ENCODE peak calls at places on chromosomes 1 and 21, in eight cellular contexts. I is substantia nigra, O is Panc1, X is SJSA1, R is memory B cell, S is cerebellar nuclear complex, E is M059J, Z is Caco-2. L is an unnamed sample.
A peak's percentile ranks its signal among the peaks of the same experiment; 100 is the strongest.

GRCh38 chr21:14285147-14285546 is 69.2 kb downstream of the RBM11 start:
- DNase-seq in R (no peak), I (no peak), S (no peak), Z (no peak), X (no peak), O (no peak), E (no peak), L (no peak)

GRCh38 chr1:50422946-50423669 is at the start of gene DMRTA2:
- DNase-seq in X (peak; percentile 85), E (peak; percentile 82), Z (peak; percentile 71), I (no peak), O (no peak), R (no peak), S (no peak), L (peak; percentile 84)

GRCh38 chr1:43414634-43415223 is 25.0 kb downstream of the SZT2 start:
- DNase-seq in R (peak; percentile 66), S (no peak), Z (peak; percentile 68), E (peak; percentile 57), O (peak; percentile 20), X (peak; percentile 67), I (no peak), L (peak; percentile 56)

GRCh38 chr1:91708691-91709090 is 177.3 kb downstream of the TGFBR3 start:
- DNase-seq in O (no peak), X (no peak), I (no peak), Z (no peak), R (no peak), S (no peak), E (no peak), L (no peak)

GRCh38 chr1:210257698-210258395 is 25.3 kb downstream of the SERTAD4 start:
- DNase-seq in O (no peak), R (no peak), Z (no peak), S (no peak), E (no peak), I (no peak), X (no peak), L (peak; percentile 82)

GRCh38 chr1:68651115-68651514 is 154.2 kb upstream of the DEPDC1 start:
- DNase-seq in X (no peak), O (no peak), Z (no peak), R (no peak), S (no peak), I (no peak), E (no peak), L (no peak)

GRCh38 chr1:63799810-63800209 is 26.0 kb downstream of the ROR1 start:
- DNase-seq in E (peak; percentile 39), X (no peak), R (no peak), S (no peak), Z (no peak), I (no peak), O (no peak), L (no peak)

GRCh38 chr1:53142226-53142853 is at the start of gene SLC1A7:
- DNase-seq in X (no peak), S (no peak), I (no peak), R (no peak), O (no peak), E (no peak), Z (no peak), L (no peak)

GRCh38 chr1:44571712-44572571 is 102.3 kb downstream of the TMEM53 start:
- DNase-seq in E (peak; percentile 18), O (no peak), X (no peak), S (no peak), R (peak; percentile 18), I (no peak), Z (no peak), L (peak; percentile 34)

GRCh38 chr1:224107282-224107625 is 6.7 kb upstream of the FBXO28 start:
- DNase-seq in Z (no peak), S (no peak), E (no peak), R (no peak), O (no peak), X (no peak), I (no peak), L (no peak)

GRCh38 chr1:231512147-231512698 is 16.2 kb upstream of the TSNAX start:
- DNase-seq in O (peak; percentile 27), I (no peak), R (no peak), S (no peak), X (peak; percentile 47), E (peak; percentile 92), Z (peak; percentile 39), L (peak; percentile 44)

GRCh38 chr1:169604781-169605560 is 18.7 kb upstream of the F5 start:
- DNase-seq in O (no peak), I (no peak), E (no peak), R (no peak), S (no peak), Z (no peak), X (no peak), L (no peak)

GRCh38 chr1:150009604-150010387 is 730 bp downstream of the OTUD7B start:
- DNase-seq in R (no peak), O (peak; percentile 17), I (no peak), S (no peak), X (peak; percentile 68), Z (peak; percentile 51), E (peak; percentile 93), L (peak; percentile 84)

GRCh38 chr21:41426656-41427311 is 745 bp downstream of the MX1 start:
- DNase-seq in R (no peak), I (no peak), E (no peak), X (no peak), Z (no peak), S (no peak), O (no peak), L (no peak)

GRCh38 chr21:31103571-31104265 is 65.4 kb upstream of the KRTAP19-8 start:
- DNase-seq in Z (no peak), R (no peak), O (no peak), I (no peak), E (no peak), X (no peak), S (no peak), L (no peak)

GRCh38 chr1:181189691-181190361 is 101.3 kb downstream of the IER5 start:
- DNase-seq in E (peak; percentile 40), I (no peak), Z (peak; percentile 62), O (peak; percentile 17), R (peak; percentile 69), S (no peak), X (peak; percentile 45), L (peak; percentile 57)

GRCh38 chr1:188782220-188782841 is 1695.3 kb downstream of the BRINP3 start:
- DNase-seq in I (no peak), O (peak; percentile 12), X (no peak), Z (peak; percentile 51), S (no peak), E (peak; percentile 46), R (no peak), L (peak; percentile 70)

GRCh38 chr1:20708891-20709290 is 8.9 kb downstream of the KIF17 start:
- DNase-seq in R (no peak), E (no peak), Z (no peak), S (no peak), O (no peak), X (no peak), I (no peak), L (no peak)

GRCh38 chr1:145918144-145918991 is at the start of gene PEX11B:
- DNase-seq in X (peak; percentile 90), R (peak; percentile 87), S (no peak), Z (peak; percentile 83), E (peak; percentile 82), I (peak; percentile 92), O (peak; percentile 78), L (peak; percentile 92)

GRCh38 chr1:118973032-118973431 is 15.1 kb downstream of the TBX15 start:
- DNase-seq in S (no peak), Z (no peak), X (no peak), R (no peak), E (no peak), O (no peak), I (no peak), L (no peak)

L was measured in epithelial cell of esophagus.